ENCODE peak calls at places on chromosomes 1 and 21, in five cellular contexts. D is neuronal stem cell, V is mammary epithelial cell, Y is transverse colon, M is aorta. Z is an unnamed sample. For H3K9me3, the result is how much of the 10 kb centered on the place peaks cover.

GRCh38 chr1:34688358-34688757 is 66.5 kb upstream of the GJB5 start:
- DNase-seq in V (no peak), Y (peak), D (no peak), M (no peak), Z (no peak)

GRCh38 chr1:112852276-112852675 is 103.7 kb downstream of the SLC16A1 start:
- DNase-seq in D (no peak), Y (no peak), V (no peak), M (no peak), Z (no peak)

GRCh38 chr1:160127865-160128523 is 12.4 kb downstream of the ATP1A2 start:
- DNase-seq in D (no peak), M (no peak), Y (no peak), V (no peak), Z (no peak)

GRCh38 chr21:44418108-44418875 is 37.0 kb upstream of the LRRC3 start:
- DNase-seq in D (no peak), Y (no peak), M (peak), V (no peak), Z (peak)

GRCh38 chr1:168893359-168893791 is 164.4 kb upstream of the DPT start:
- DNase-seq in Y (no peak), V (peak), M (peak), D (no peak), Z (no peak)

GRCh38 chr1:227759345-227760300 is 24.4 kb downstream of the SNAP47 start:
- DNase-seq in V (peak), D (no peak), M (no peak), Y (peak), Z (no peak)

GRCh38 chr1:15188678-15189077 is 35.1 kb downstream of the TMEM51 start:
- DNase-seq in Y (no peak), V (no peak), M (no peak), D (no peak), Z (no peak)

GRCh38 chr1:165858364-165858823 is 31.0 kb downstream of the UCK2 start:
- DNase-seq in V (no peak), Y (no peak), D (no peak), M (no peak), Z (no peak)

GRCh38 chr21:46065993-46066842 is 31.7 kb upstream of the COL6A2 start:
- DNase-seq in M (peak), Y (no peak), V (no peak), D (no peak), Z (peak)

GRCh38 chr21:37546949-37547614 is 180.5 kb downstream of the DYRK1A start:
- DNase-seq in V (no peak), D (no peak), M (no peak), Y (no peak), Z (no peak)

GRCh38 chr1:64546018-64546417 is 76.1 kb downstream of the CACHD1 start:
- DNase-seq in Y (no peak), D (peak), V (no peak), M (no peak), Z (no peak)

GRCh38 chr1:7616076-7616833 is 154.8 kb upstream of the VAMP3 start:
- DNase-seq in M (peak), V (peak), D (peak), Y (peak), Z (peak)

GRCh38 chr1:55378582-55378981 is 163.4 kb upstream of the USP24 start:
- DNase-seq in Y (peak), M (peak), D (peak), V (no peak), Z (no peak)

GRCh38 chr21:42495027-42495426 is 997 bp downstream of the RSPH1 start:
- DNase-seq in Y (no peak), M (no peak), D (no peak), V (no peak), Z (no peak)

GRCh38 chr1:15218287-15219279 is 28.4 kb upstream of the FHAD1 start:
- DNase-seq in Y (no peak), M (no peak), D (no peak), V (peak), Z (no peak)

GRCh38 chr1:79988401-79988800 is 981.9 kb upstream of the ADGRL4 start:
- DNase-seq in D (no peak), V (no peak), M (no peak), Y (no peak), Z (no peak)
- H3K9me3 ChIP-seq in D (under half), V (under half), M (under half), Y (under half), Z (under half)

GRCh38 chr21:15533618-15534017 is 196.2 kb upstream of the USP25 start:
- DNase-seq in Y (no peak), D (no peak), M (no peak), V (no peak), Z (no peak)

GRCh38 chr21:15526793-15527192 is 203.0 kb upstream of the USP25 start:
- DNase-seq in Y (no peak), M (no peak), D (no peak), V (no peak), Z (no peak)

GRCh38 chr21:15534450-15534886 is 195.3 kb upstream of the USP25 start:
- DNase-seq in Y (no peak), V (no peak), M (no peak), D (no peak), Z (no peak)

DNA sequence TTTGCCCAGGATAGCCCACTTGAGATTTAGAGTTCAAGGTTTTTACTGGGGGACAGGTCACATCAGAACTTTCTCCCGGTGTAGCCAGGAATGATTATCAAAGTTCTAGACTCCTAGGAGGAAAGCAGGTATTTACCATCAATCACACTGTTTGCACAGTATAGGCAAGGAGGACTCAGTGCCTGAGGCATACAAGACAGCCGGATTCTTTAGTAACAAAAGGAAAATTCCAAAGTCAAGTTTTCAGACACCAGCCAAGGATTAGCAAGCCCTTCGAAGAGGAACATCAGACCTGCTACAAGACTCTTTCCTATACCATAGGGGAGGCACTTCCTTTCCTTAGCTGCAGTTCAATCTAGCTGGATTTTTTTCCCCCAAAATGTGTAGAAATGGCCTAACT is 197.8 kb upstream of the USP25 start:
- DNase-seq in Y (no peak), V (no peak), D (no peak), M (no peak), Z (no peak)
- H3K9me3 ChIP-seq in Y (under half), V (under half), D (under half), M (under half), Z (under half)

GRCh38 chr1:25872708-25873107 is 2.8 kb downstream of the PAQR7 start:
- DNase-seq in M (no peak), V (no peak), D (no peak), Y (no peak), Z (no peak)
- H3K9me3 ChIP-seq in M (under half), V (under half), D (under half), Y (under half), Z (under half)

DNA sequence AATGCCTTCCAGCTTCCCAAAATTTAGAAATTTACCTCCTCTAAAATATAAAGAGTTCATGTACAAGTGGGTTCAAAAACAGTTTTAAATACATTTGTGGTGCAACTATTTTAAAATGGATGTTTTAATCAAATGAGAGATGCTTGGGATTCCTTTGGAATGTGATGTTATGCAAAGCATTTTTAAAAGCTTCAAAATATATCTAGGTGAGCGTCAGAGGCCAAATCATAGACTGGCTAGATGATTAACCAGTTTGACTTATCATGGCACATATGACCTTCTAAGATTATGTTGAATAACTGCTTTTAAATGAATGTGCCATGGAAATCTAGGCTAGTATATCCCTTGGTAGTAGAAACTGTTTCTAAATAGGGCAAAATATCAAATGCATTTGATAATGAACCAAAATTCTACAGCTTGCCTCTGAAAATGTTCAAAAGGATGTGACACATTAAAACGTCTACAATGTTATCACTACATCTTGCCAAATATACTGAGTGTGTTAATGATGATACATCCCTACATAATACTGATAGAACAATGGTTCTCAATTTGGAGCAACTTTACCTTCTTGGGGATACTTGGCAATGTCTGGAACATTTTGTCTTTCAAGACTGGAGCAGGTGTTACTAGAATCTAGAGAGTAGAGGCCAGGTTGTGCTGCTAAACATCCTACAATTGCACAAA is 650.9 kb upstream of the ADGRL2 start:
- DNase-seq in D (no peak), V (peak), M (no peak), Y (no peak), Z (no peak)
- H3K9me3 ChIP-seq in D (under half), V (under half), M (under half), Y (under half), Z (under half)

GRCh38 chr21:9753943-9754342 is 767.4 kb upstream of the TPTE start:
- DNase-seq in D (no peak), M (no peak), Y (no peak), V (no peak), Z (no peak)
- H3K9me3 ChIP-seq in D (under half), M (under half), Y (under half), V (half or more), Z (under half)

GRCh38 chr21:28342229-28342810 is 650.4 kb downstream of the LTN1 start:
- DNase-seq in Y (no peak), D (no peak), V (no peak), M (no peak), Z (no peak)
- H3K9me3 ChIP-seq in Y (under half), D (under half), V (under half), M (under half), Z (under half)

Z was measured in left lung.